ENCODE peak calls at places on chromosome 3, in eight cellular contexts. One of them, this sample, is unnamed.

GRCh38 chr3:127083778-127084355 is 101.0 kb downstream of the PLXNA1 start:
- DNase-seq in esophagus squamous epithelium: no peak
- DNase-seq in type B pancreatic cell: no peak
- DNase-seq in DMS153: no peak
- DNase-seq in renal cortical epithelial cell: no peak
- DNase-seq in mesothelial cell of epicardium: no peak
- DNase-seq in stimulated activated CD4-positive, alpha-beta T cell treated with anti-CD3 and anti-CD28 coated beads, TNF-alpha, amount 100 ng/mL, for 4 hours: no peak
- DNase-seq in H4: no peak
- DNase-seq in this sample: no peak

GRCh38 chr3:17094551-17094950 is 209.8 kb downstream of the PLCL2 start:
- DNase-seq in esophagus squamous epithelium: no peak
- DNase-seq in mesothelial cell of epicardium: no peak
- DNase-seq in type B pancreatic cell: no peak
- DNase-seq in H4: no peak
- DNase-seq in DMS153: no peak
- DNase-seq in renal cortical epithelial cell: no peak
- DNase-seq in stimulated activated CD4-positive, alpha-beta T cell treated with anti-CD3 and anti-CD28 coated beads, TNF-alpha, amount 100 ng/mL, for 4 hours: no peak
- DNase-seq in this sample: no peak

GRCh38 chr3:114506622-114507300 is 212.9 kb downstream of the TIGIT start:
- DNase-seq in H4: no peak
- DNase-seq in mesothelial cell of epicardium: no peak
- DNase-seq in renal cortical epithelial cell: no peak
- DNase-seq in esophagus squamous epithelium: no peak
- DNase-seq in type B pancreatic cell: no peak
- DNase-seq in DMS153: no peak
- DNase-seq in stimulated activated CD4-positive, alpha-beta T cell treated with anti-CD3 and anti-CD28 coated beads, TNF-alpha, amount 100 ng/mL, for 4 hours: no peak
- DNase-seq in this sample: no peak

GRCh38 chr3:187139126-187139894 is at the start of gene RPL39L:
- DNase-seq in stimulated activated CD4-positive, alpha-beta T cell treated with anti-CD3 and anti-CD28 coated beads, TNF-alpha, amount 100 ng/mL, for 4 hours: peak
- DNase-seq in esophagus squamous epithelium: peak
- DNase-seq in H4: peak
- DNase-seq in mesothelial cell of epicardium: peak
- DNase-seq in DMS153: peak
- DNase-seq in renal cortical epithelial cell: peak
- DNase-seq in type B pancreatic cell: peak
- DNase-seq in this sample: peak

GRCh38 chr3:16533928-16534913 is 20.7 kb upstream of the RFTN1 start:
- DNase-seq in renal cortical epithelial cell: no peak
- DNase-seq in mesothelial cell of epicardium: no peak
- DNase-seq in type B pancreatic cell: no peak
- DNase-seq in stimulated activated CD4-positive, alpha-beta T cell treated with anti-CD3 and anti-CD28 coated beads, TNF-alpha, amount 100 ng/mL, for 4 hours: no peak
- DNase-seq in H4: no peak
- DNase-seq in esophagus squamous epithelium: no peak
- DNase-seq in DMS153: no peak
- DNase-seq in this sample: no peak

GRCh38 chr3:142929109-142929508 is 34.4 kb downstream of the PAQR9 start:
- DNase-seq in renal cortical epithelial cell: peak
- DNase-seq in H4: peak
- DNase-seq in esophagus squamous epithelium: no peak
- DNase-seq in type B pancreatic cell: no peak
- DNase-seq in stimulated activated CD4-positive, alpha-beta T cell treated with anti-CD3 and anti-CD28 coated beads, TNF-alpha, amount 100 ng/mL, for 4 hours: no peak
- DNase-seq in mesothelial cell of epicardium: no peak
- DNase-seq in DMS153: peak
- DNase-seq in this sample: peak

GRCh38 chr3:34882764-34883163 is 756.6 kb upstream of the ARPP21 start:
- DNase-seq in renal cortical epithelial cell: no peak
- DNase-seq in DMS153: no peak
- DNase-seq in type B pancreatic cell: no peak
- DNase-seq in mesothelial cell of epicardium: no peak
- DNase-seq in esophagus squamous epithelium: no peak
- DNase-seq in stimulated activated CD4-positive, alpha-beta T cell treated with anti-CD3 and anti-CD28 coated beads, TNF-alpha, amount 100 ng/mL, for 4 hours: no peak
- DNase-seq in H4: no peak
- DNase-seq in this sample: no peak

GRCh38 chr3:15387171-15387581 is 40.2 kb downstream of the METTL6 start:
- DNase-seq in mesothelial cell of epicardium: no peak
- DNase-seq in esophagus squamous epithelium: no peak
- DNase-seq in DMS153: no peak
- DNase-seq in stimulated activated CD4-positive, alpha-beta T cell treated with anti-CD3 and anti-CD28 coated beads, TNF-alpha, amount 100 ng/mL, for 4 hours: no peak
- DNase-seq in renal cortical epithelial cell: peak
- DNase-seq in type B pancreatic cell: no peak
- DNase-seq in H4: no peak
- DNase-seq in this sample: no peak

GRCh38 chr3:131553495-131554247 is 50.9 kb upstream of the MRPL3 start:
- DNase-seq in mesothelial cell of epicardium: no peak
- DNase-seq in stimulated activated CD4-positive, alpha-beta T cell treated with anti-CD3 and anti-CD28 coated beads, TNF-alpha, amount 100 ng/mL, for 4 hours: no peak
- DNase-seq in H4: no peak
- DNase-seq in esophagus squamous epithelium: no peak
- DNase-seq in type B pancreatic cell: no peak
- DNase-seq in renal cortical epithelial cell: no peak
- DNase-seq in DMS153: no peak
- DNase-seq in this sample: no peak

GRCh38 chr3:184680411-184680990 is 31.4 kb downstream of the MAGEF1 start:
- DNase-seq in H4: no peak
- DNase-seq in renal cortical epithelial cell: peak
- DNase-seq in stimulated activated CD4-positive, alpha-beta T cell treated with anti-CD3 and anti-CD28 coated beads, TNF-alpha, amount 100 ng/mL, for 4 hours: no peak
- DNase-seq in type B pancreatic cell: no peak
- DNase-seq in esophagus squamous epithelium: no peak
- DNase-seq in DMS153: no peak
- DNase-seq in mesothelial cell of epicardium: no peak
- DNase-seq in this sample: no peak